ENCODE peak calls at places on chromosomes 3 and 15, in four cellular contexts. D is upper lobe of right lung, A is heart left ventricle, B is psoas muscle. V is an unnamed sample. For H3K36me3, the result is how much of the 10 kb centered on the place peaks cover.

GRCh38 chr3:191502583-191502982 is 41.6 kb downstream of the PYDC2 start:
- DNase-seq in D (no peak), A (no peak), B (no peak), V (no peak)

GRCh38 chr3:149969110-149969944 is 1.4 kb downstream of the PFN2 start:
- DNase-seq in A (peak), B (peak), D (no peak), V (peak)

GRCh38 chr3:184050217-184050847 is 2.5 kb upstream of the HTR3C start:
- DNase-seq in B (no peak), A (no peak), D (no peak), V (no peak)

GRCh38 chr15:39336926-39337325 is 244.0 kb upstream of the THBS1 start:
- DNase-seq in A (no peak), B (no peak), D (no peak), V (no peak)

GRCh38 chr3:168061332-168061996 is 34.3 kb downstream of the GOLIM4 start:
- DNase-seq in A (no peak), B (no peak), D (no peak), V (no peak)

GRCh38 chr15:63597821-63598220 is 634 bp downstream of the FBXL22 start:
- DNase-seq in D (no peak), B (no peak), A (no peak), V (no peak)

GRCh38 chr15:57418640-57419039 is 42.3 kb downstream of the CGNL1 start:
- DNase-seq in D (no peak), A (no peak), B (no peak), V (no peak)

GRCh38 chr15:35624881-35625280 is 78.9 kb upstream of the DPH6 start:
- DNase-seq in A (no peak), B (no peak), D (peak), V (no peak)

GRCh38 chr3:177827517-177828249 is 630.4 kb upstream of the TBL1XR1 start:
- DNase-seq in D (no peak), B (no peak), A (no peak), V (no peak)

GRCh38 chr3:112027839-112028238 is 6.7 kb upstream of the TMPRSS7 start:
- DNase-seq in B (no peak), D (no peak), A (peak), V (no peak)

GRCh38 chr3:55128201-55128870 is 200.5 kb upstream of the LRTM1 start:
- DNase-seq in A (no peak), D (no peak), B (no peak), V (no peak)

GRCh38 chr3:20849975-20850374 is 664.0 kb upstream of the SGO1 start:
- DNase-seq in A (no peak), D (no peak), B (no peak), V (no peak)

GRCh38 chr15:74809951-74810350 is 2.7 kb upstream of the LMAN1L start:
- DNase-seq in D (no peak), A (no peak), B (no peak), V (no peak)

GRCh38 chr3:188283347-188283746 is 129.4 kb downstream of the LPP start:
- DNase-seq in B (no peak), A (no peak), D (no peak), V (peak)

GRCh38 chr15:62324382-62324781 is 159.3 kb upstream of the C2CD4B start:
- DNase-seq in A (no peak), B (no peak), D (no peak), V (no peak)

GRCh38 chr15:68991723-68992122 is 22.8 kb upstream of the NOX5 start:
- DNase-seq in B (no peak), A (no peak), D (no peak), V (no peak)

GRCh38 chr3:8554725-8555621 is 53.4 kb downstream of the LMCD1 start:
- DNase-seq in B (peak), A (no peak), D (no peak), V (peak)

GRCh38 chr3:114336122-114336697 is 42.4 kb downstream of the TIGIT start:
- DNase-seq in D (no peak), B (no peak), A (no peak), V (no peak)

GRCh38 chr3:114402852-114403251 is 109.0 kb downstream of the TIGIT start:
- DNase-seq in D (no peak), A (no peak), B (no peak), V (no peak)

GRCh38 chr3:64728994-64729393 is 41.2 kb upstream of the ADAMTS9 start:
- DNase-seq in D (no peak), A (peak), B (no peak), V (no peak)

GRCh38 chr3:69669070-69669469 is 70.2 kb upstream of the MITF start:
- DNase-seq in D (no peak), B (no peak), A (no peak), V (no peak)

GRCh38 chr15:101811902-101812301 is at the start of gene OR4F15:
- DNase-seq in D (no peak), A (no peak), B (no peak), V (no peak)

GRCh38 chr15:64558460-64559179 is 98.2 kb downstream of the ZNF609 start:
- DNase-seq in B (no peak), D (no peak), A (no peak), V (no peak)

GRCh38 chr15:99550077-99550476 is 15.7 kb upstream of the MEF2A start:
- DNase-seq in D (no peak), B (no peak), A (no peak), V (no peak)

GRCh38 chr3:59143447-59143846 is 93.6 kb upstream of the CFAP20DC start:
- DNase-seq in D (no peak), B (no peak), A (no peak), V (no peak)

GRCh38 chr3:77254967-77255831 is 215.3 kb downstream of the ROBO2 start:
- DNase-seq in B (no peak), D (no peak), A (no peak), V (peak)

GRCh38 chr3:158221426-158221825 is 111.5 kb downstream of the RSRC1 start:
- DNase-seq in A (no peak), B (no peak), D (no peak), V (no peak)

GRCh38 chr15:73844356-73844755 is 29.0 kb upstream of the TBC1D21 start:
- DNase-seq in B (no peak), A (no peak), D (no peak), V (no peak)

GRCh38 chr3:72458365-72458764 is 389.9 kb downstream of the SHQ1 start:
- DNase-seq in A (no peak), B (no peak), D (no peak), V (no peak)

GRCh38 chr3:17387108-17387507 is 355.3 kb downstream of the TBC1D5 start:
- DNase-seq in B (no peak), A (no peak), D (no peak), V (no peak)

GRCh38 chr3:45939341-45939771 is 3.9 kb upstream of the CXCR6 start:
- DNase-seq in D (no peak), A (no peak), B (no peak), V (no peak)

GRCh38 chr3:192481638-192482037 is 245.7 kb downstream of the FGF12 start:
- DNase-seq in B (no peak), A (no peak), D (no peak), V (no peak)

GRCh38 chr3:128620268-128620691 is 30.3 kb downstream of the RPN1 start:
- DNase-seq in B (no peak), D (no peak), A (no peak), V (no peak)

GRCh38 chr15:45637552-45638033 is 2.8 kb downstream of the SQOR start:
- DNase-seq in A (peak), B (peak), D (no peak), V (peak)

GRCh38 chr3:22431334-22431733 is 680.3 kb upstream of the ZNF385D start:
- DNase-seq in B (no peak), A (no peak), D (no peak), V (no peak)

GRCh38 chr15:55835866-55836265 is 92.9 kb upstream of the PRTG start:
- DNase-seq in A (no peak), D (no peak), B (no peak), V (no peak)

GRCh38 chr15:74389115-74390048 is 21.9 kb upstream of the CYP11A1 start:
- DNase-seq in A (no peak), D (no peak), B (no peak), V (no peak)

GRCh38 chr3:81955908-81956307 is 194.5 kb upstream of the GBE1 start:
- DNase-seq in B (no peak), D (no peak), A (no peak), V (no peak)

GRCh38 chr3:57892423-57892822 is 115.8 kb upstream of the FLNB start:
- DNase-seq in A (no peak), B (no peak), D (no peak), V (no peak)

GRCh38 chr15:85583404-85584390 is 203.3 kb downstream of the AKAP13 start:
- DNase-seq in B (peak), D (peak), A (peak), V (peak)
- H3K36me3 ChIP-seq in B (under half), D (under half), A (under half), V (under half)

GRCh38 chr15:66275352-66275751 is 18.0 kb upstream of the DIS3L start:
- DNase-seq in A (no peak), D (no peak), B (no peak), V (no peak)

GRCh38 chr15:66270932-66271331 is 17.4 kb upstream of the MEGF11 start:
- DNase-seq in A (no peak), B (no peak), D (no peak), V (no peak)

GRCh38 chr15:66264853-66265252 is 11.3 kb upstream of the MEGF11 start:
- DNase-seq in B (no peak), D (no peak), A (no peak), V (no peak)

DNA sequence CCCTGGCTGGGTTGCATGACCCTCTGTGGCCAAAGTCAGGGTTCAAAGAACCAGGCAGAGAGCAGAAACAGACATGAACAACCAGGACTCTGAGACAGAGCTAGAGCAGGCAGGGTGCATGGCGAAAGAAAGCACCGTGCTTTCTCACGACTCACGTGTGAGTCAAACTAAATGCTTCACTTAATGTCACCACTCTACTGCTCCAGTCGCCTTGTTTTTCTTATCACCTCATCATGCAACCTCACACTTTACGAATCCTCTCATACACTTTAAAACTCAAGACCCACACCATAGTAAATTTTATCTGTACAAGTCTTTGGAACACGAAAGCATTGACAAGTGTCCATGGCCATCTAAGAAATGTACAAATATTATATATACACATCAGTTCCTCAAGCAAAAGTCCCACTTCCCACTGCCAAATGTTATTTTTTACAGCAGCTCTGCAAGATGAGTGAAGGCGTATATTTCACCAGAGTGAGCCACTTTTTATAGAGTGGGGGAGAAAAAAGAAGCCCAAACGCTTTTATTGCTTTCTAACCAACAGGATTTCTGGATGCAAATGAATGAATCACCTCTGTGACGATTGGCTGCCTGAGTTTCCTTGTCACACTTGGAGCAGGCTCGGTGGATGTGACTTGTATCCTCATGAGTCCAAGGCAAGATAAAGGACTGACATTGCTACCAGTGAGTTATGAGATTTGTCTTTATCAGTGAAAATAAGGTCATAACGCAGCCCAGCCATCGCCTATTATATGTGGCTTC is 16.0 kb upstream of the MEGF11 start:
- DNase-seq in A (no peak), B (no peak), D (no peak), V (no peak)
- H3K36me3 ChIP-seq in A (under half), B (under half), D (under half), V (under half)

GRCh38 chr15:85539491-85539890 is 159.1 kb downstream of the AKAP13 start:
- DNase-seq in B (no peak), D (no peak), A (no peak), V (no peak)
- H3K36me3 ChIP-seq in B (under half), D (under half), A (under half), V (under half)

GRCh38 chr15:50968353-50968752 is 59.9 kb downstream of the AP4E1 start:
- DNase-seq in B (no peak), A (no peak), D (no peak), V (no peak)

GRCh38 chr15:50973605-50974004 is 65.1 kb downstream of the AP4E1 start:
- DNase-seq in D (no peak), A (no peak), B (no peak), V (no peak)

GRCh38 chr15:50970524-50970923 is 62.0 kb downstream of the AP4E1 start:
- DNase-seq in B (no peak), A (no peak), D (no peak), V (no peak)

GRCh38 chr15:50971115-50971514 is 62.6 kb downstream of the AP4E1 start:
- DNase-seq in B (no peak), A (no peak), D (no peak), V (no peak)

GRCh38 chr15:50971542-50971941 is 63.1 kb downstream of the AP4E1 start:
- DNase-seq in A (no peak), D (no peak), B (no peak), V (no peak)
- H3K36me3 ChIP-seq in A (under half), D (under half), B (under half), V (under half)